ENCODE peak calls at places on chromosome 12, in five cellular contexts. O is stomach; T is IMR-90; R is CD4-positive, alpha-beta memory T cell; E is Peyer's patch. W is an unnamed sample. For H3K27me3, the result is how much of the 10 kb centered on the place peaks cover.

GRCh38 chr12:20493924-20494323 is 125.6 kb downstream of the PDE3A start:
- DNase-seq in R (no peak), E (no peak), T (peak), O (no peak), W (no peak)

GRCh38 chr12:71755146-71755892 is 656 bp downstream of the RAB21 start:
- DNase-seq in T (peak), E (peak), O (peak), R (peak), W (peak)

GRCh38 chr12:121989951-121990647 is 31.6 kb upstream of the BCL7A start:
- DNase-seq in O (no peak), T (no peak), R (no peak), E (no peak), W (no peak)

GRCh38 chr12:50932787-50933280 is 19.5 kb upstream of the HIGD1C start:
- DNase-seq in O (no peak), R (no peak), E (no peak), T (no peak), W (no peak)

GRCh38 chr12:82326905-82327503 is 31.2 kb downstream of the CCDC59 start:
- DNase-seq in R (no peak), O (no peak), T (peak), E (no peak), W (no peak)

GRCh38 chr12:127230843-127231260 is 1036.1 kb upstream of the TMEM132C start:
- DNase-seq in R (no peak), O (no peak), T (peak), E (no peak), W (no peak)

GRCh38 chr12:95942532-95943230 is at the start of gene CCDC38:
- DNase-seq in T (peak), R (peak), O (peak), E (peak), W (peak)

GRCh38 chr12:102680296-102680695 is 199.9 kb upstream of the IGF1 start:
- DNase-seq in O (no peak), T (no peak), E (no peak), R (no peak), W (no peak)

GRCh38 chr12:127172857-127173256 is 1094.1 kb upstream of the TMEM132C start:
- DNase-seq in O (no peak), E (no peak), R (no peak), T (peak), W (no peak)

GRCh38 chr12:100128509-100128908 is 14.2 kb downstream of the BLTP3B start:
- DNase-seq in R (no peak), E (no peak), T (peak), O (no peak), W (no peak)

GRCh38 chr12:20426191-20426590 is 57.9 kb downstream of the PDE3A start:
- DNase-seq in R (no peak), E (no peak), T (no peak), O (no peak), W (no peak)

GRCh38 chr12:116556964-116557706 is 2.0 kb upstream of the MAP1LC3B2 start:
- DNase-seq in R (no peak), T (peak), E (no peak), O (no peak), W (no peak)

GRCh38 chr12:42834062-42834461 is 244.5 kb upstream of the PRICKLE1 start:
- DNase-seq in T (no peak), R (no peak), O (no peak), E (no peak), W (no peak)

GRCh38 chr12:128178971-128179370 is 88.0 kb upstream of the TMEM132C start:
- DNase-seq in R (no peak), T (no peak), O (no peak), E (no peak), W (no peak)

GRCh38 chr12:29741342-29742241 is 42.1 kb downstream of the TMTC1 start:
- DNase-seq in E (no peak), O (no peak), R (no peak), T (peak), W (no peak)

GRCh38 chr12:102691773-102692555 is 211.6 kb upstream of the IGF1 start:
- DNase-seq in O (peak), E (no peak), R (no peak), T (no peak), W (no peak)

GRCh38 chr12:89829434-89829975 is 120.9 kb upstream of the ATP2B1 start:
- DNase-seq in O (no peak), T (no peak), E (no peak), R (no peak), W (no peak)

GRCh38 chr12:128745772-128746689 is 77.7 kb downstream of the SLC15A4 start:
- DNase-seq in O (no peak), R (no peak), T (no peak), E (no peak), W (no peak)

GRCh38 chr12:49762468-49762847 is 21.1 kb downstream of the TMBIM6 start:
- DNase-seq in R (no peak), T (no peak), E (no peak), O (no peak), W (no peak)

GRCh38 chr12:18320036-18320617 is 58.8 kb downstream of the PIK3C2G start:
- DNase-seq in R (no peak), E (no peak), T (peak), O (no peak), W (no peak)

GRCh38 chr12:83841620-83842019 is 1071.0 kb downstream of the SLC6A15 start:
- DNase-seq in R (no peak), O (no peak), T (no peak), E (no peak), W (no peak)

GRCh38 chr12:124737772-124738635 is 125.7 kb downstream of the SCARB1 start:
- DNase-seq in R (no peak), O (no peak), E (no peak), T (peak), W (no peak)

GRCh38 chr12:14442221-14442881 is 76.9 kb downstream of the ATF7IP start:
- DNase-seq in E (no peak), T (no peak), R (no peak), O (no peak), W (no peak)

GRCh38 chr12:31759621-31760459 is 31.0 kb upstream of the AMN1 start:
- DNase-seq in R (no peak), O (no peak), T (no peak), E (no peak), W (no peak)

GRCh38 chr12:60921541-60921940 is 1325.7 kb downstream of the SLC16A7 start:
- DNase-seq in T (no peak), R (no peak), O (no peak), E (no peak), W (no peak)

GRCh38 chr12:2820432-2820831 is 8.0 kb downstream of the ITFG2 start:
- DNase-seq in O (no peak), R (no peak), T (no peak), E (no peak), W (no peak)

GRCh38 chr12:71973687-71974086 is 35.0 kb downstream of the TPH2 start:
- DNase-seq in O (no peak), R (no peak), E (no peak), T (peak), W (no peak)

GRCh38 chr12:25089738-25090137 is 105.2 kb downstream of the DNAI7 start:
- DNase-seq in R (no peak), O (peak), E (no peak), T (no peak), W (no peak)

GRCh38 chr12:26823391-26823790 is 9.6 kb downstream of the ITPR2 start:
- DNase-seq in T (peak), R (no peak), O (no peak), E (no peak), W (no peak)

GRCh38 chr12:6953417-6954315 is 2.5 kb downstream of the PTPN6 start:
- DNase-seq in E (peak), R (peak), O (peak), T (no peak), W (no peak)

GRCh38 chr12:68043446-68043845 is 54.2 kb downstream of the IFNG-AS1 start:
- DNase-seq in E (no peak), T (no peak), O (no peak), R (no peak), W (no peak)

GRCh38 chr12:54030442-54030801 is 2.2 kb downstream of the HOXC6 start:
- DNase-seq in T (no peak), O (no peak), E (no peak), R (no peak), W (no peak)

GRCh38 chr12:54030889-54031860 is 1.7 kb upstream of the HOXC5 start:
- DNase-seq in E (no peak), O (no peak), R (no peak), T (peak), W (no peak)

GRCh38 chr12:54033106-54033979 is 493 bp downstream of the HOXC5 start:
- DNase-seq in R (no peak), E (peak), T (no peak), O (peak), W (no peak)

GRCh38 chr12:54032627-54033100 is at the start of gene HOXC5:
- DNase-seq in T (peak), R (peak), O (peak), E (peak), W (peak)

GRCh38 chr12:54032220-54032619 is 630 bp upstream of the HOXC5 start:
- DNase-seq in O (no peak), E (no peak), T (no peak), R (no peak), W (no peak)
- H3K27me3 ChIP-seq in O (under half), E (under half), T (half or more), R (half or more), W (under half)

DNA sequence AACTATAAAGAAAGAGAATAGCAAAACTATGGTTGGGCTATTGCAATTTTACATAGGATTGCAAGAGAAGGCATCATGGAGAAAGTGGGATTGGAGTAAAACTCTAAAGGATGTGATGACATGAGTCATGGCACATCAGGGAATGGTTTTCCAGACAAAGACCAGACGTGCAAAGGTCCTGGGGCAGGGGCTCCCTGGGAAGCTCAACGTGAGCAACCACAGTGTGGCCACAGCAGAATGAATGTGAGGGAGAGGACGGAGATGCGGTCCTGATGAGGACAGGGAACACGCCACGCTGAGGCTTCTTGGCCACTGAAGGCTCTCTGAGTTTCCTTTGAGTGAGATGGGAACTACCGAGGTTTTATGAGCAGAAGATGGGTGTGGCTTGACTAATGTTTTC is 38.2 kb downstream of the FZD10 start:
- DNase-seq in T (no peak), E (no peak), O (peak), R (no peak), W (no peak)
- H3K27me3 ChIP-seq in T (under half), E (under half), O (under half), R (under half), W (under half)

GRCh38 chr12:197347-197746 is 16.6 kb downstream of the SLC6A12 start:
- DNase-seq in O (no peak), R (no peak), T (no peak), E (no peak), W (no peak)
- H3K27me3 ChIP-seq in O (under half), R (under half), T (half or more), E (under half), W (under half)

GRCh38 chr12:57474862-57475261 is 4.8 kb downstream of the ARHGAP9 start:
- DNase-seq in T (no peak), O (no peak), E (no peak), R (no peak), W (peak)

GRCh38 chr12:57475271-57476161 is 4.2 kb downstream of the ARHGAP9 start:
- DNase-seq in E (peak), T (no peak), R (no peak), O (no peak), W (peak)

GRCh38 chr12:57473392-57473791 is 6.3 kb downstream of the ARHGAP9 start:
- DNase-seq in O (no peak), R (no peak), T (no peak), E (no peak), W (no peak)

GRCh38 chr12:57473886-57474285 is 5.8 kb downstream of the ARHGAP9 start:
- DNase-seq in E (no peak), R (no peak), O (no peak), T (no peak), W (no peak)

DNA sequence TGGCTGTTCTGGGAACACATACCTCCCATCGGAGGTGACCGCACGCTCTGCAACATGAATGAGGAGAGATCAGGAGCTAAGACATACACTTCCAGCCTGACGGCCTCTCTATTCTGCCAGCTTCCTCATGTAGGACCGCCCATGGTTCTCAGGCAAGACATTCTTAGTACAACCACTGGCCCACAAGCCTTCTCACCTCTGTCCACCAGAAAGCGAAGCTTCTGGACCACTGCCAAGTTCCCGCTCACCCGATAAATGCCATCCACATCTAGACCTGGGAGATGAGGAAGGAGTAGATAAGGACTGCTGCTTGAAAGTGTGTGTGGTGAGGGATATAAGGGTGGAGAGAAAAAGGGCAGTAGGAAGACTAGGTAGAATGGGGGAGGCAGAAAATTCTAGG is 5.2 kb downstream of the ARHGAP9 start:
- DNase-seq in O (no peak), T (no peak), R (no peak), E (no peak), W (no peak)
- H3K27me3 ChIP-seq in O (under half), T (half or more), R (under half), E (under half), W (under half)

DNA sequence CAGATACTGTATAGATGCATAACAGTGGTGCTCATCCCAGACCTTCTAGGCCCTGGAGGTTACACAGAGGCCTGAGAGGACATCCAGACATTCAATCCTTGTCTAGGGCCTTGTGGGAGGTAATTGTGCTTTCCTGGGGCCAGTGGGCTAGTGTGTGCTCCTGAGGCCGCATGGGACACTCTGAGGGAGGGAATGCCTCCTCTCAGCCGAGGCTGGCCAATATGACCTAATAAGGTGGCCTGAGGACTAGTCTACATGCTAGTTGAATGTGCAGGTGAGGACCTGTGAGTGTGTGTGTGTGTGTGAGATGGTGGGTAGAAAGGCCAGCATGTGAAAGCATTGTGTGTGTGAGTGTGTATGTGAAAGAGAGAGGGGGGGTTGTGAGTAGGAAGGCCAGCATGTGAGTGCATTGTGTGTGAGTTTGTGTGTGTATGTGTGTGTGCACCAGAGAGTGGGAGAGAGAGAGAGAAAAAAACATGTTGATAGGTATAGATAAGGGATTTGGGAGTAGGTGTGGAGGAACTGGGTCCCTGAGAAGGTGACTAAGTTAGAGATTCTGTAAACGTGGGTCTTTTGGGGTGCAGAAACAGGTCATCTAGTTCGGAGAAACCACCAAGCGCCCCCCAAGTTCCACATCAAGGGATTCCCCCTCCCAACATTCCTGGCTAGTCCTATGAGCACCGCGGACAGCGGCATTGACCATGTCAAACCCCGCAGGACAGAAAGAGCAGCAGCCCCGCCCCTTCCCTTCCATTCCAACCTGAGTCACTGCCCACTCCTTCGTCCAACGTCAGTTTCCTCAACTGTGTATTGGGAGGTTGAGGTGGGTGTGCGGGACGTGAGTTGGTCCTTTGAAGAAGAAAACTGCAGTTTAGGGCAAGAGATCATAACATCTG is 9.7 kb upstream of the KRT81 start:
- DNase-seq in R (no peak), O (no peak), E (peak), T (peak), W (no peak)
- H3K27me3 ChIP-seq in R (under half), O (under half), E (under half), T (under half), W (under half)

DNA sequence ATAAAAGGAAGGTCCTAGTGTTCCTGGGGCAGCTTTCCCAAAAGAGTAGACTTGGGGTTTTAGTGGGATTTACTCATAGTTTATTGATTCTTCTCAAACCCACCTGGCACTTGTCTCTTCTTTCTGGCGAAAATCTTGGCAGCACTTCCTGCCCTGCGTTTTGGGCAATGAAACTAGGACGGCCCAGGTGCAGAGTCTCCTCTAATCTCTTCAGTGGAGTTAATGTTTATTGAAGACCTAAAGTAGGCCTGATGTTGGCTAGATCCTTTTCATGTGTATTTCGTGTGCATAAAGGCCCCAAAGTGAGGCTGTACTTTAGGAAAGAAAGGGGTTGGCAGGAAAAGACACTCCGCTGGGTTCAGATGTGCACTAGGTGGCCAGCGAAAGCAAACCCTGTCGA is 5.1 kb downstream of the WNT5B start:
- DNase-seq in E (no peak), O (no peak), R (no peak), T (no peak), W (no peak)
- H3K27me3 ChIP-seq in E (under half), O (under half), R (under half), T (under half), W (under half)

GRCh38 chr12:53193953-53194716 is 12.9 kb downstream of the ITGB7 start:
- DNase-seq in E (no peak), T (no peak), R (no peak), O (no peak), W (no peak)
- H3K27me3 ChIP-seq in E (under half), T (under half), R (under half), O (under half), W (under half)

GRCh38 chr12:88816201-88816600 is 235.9 kb upstream of the KITLG start:
- DNase-seq in O (no peak), R (no peak), T (peak), E (no peak), W (no peak)

GRCh38 chr12:88814789-88815188 is 234.5 kb upstream of the KITLG start:
- DNase-seq in E (no peak), T (no peak), R (no peak), O (no peak), W (no peak)

GRCh38 chr12:88812610-88813009 is 232.3 kb upstream of the KITLG start:
- DNase-seq in T (no peak), O (no peak), E (no peak), R (no peak), W (no peak)

GRCh38 chr12:88805692-88806091 is 225.4 kb upstream of the KITLG start:
- DNase-seq in T (no peak), O (no peak), R (no peak), E (no peak), W (no peak)

DNA sequence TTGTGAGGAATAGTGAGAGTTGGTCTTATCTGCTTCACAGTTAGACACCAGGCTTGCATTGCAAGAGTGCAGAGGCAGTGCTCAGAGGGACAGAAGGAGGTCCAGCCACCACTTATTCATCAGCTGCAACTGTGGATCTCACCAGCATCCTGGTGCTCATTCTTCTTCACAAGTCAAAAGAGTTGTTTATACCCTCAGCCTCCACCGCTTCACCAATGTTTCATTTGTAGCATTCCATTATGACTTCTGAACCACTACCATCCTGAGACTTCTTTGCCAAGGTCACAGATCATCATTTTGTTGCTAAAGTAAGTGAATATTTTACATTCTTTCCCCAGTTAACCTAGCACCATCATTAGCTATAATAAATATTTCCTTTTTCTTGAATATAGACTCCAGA is 230.5 kb upstream of the KITLG start:
- DNase-seq in O (no peak), T (peak), E (no peak), R (no peak), W (no peak)
- H3K27me3 ChIP-seq in O (under half), T (under half), E (under half), R (under half), W (under half)

DNA sequence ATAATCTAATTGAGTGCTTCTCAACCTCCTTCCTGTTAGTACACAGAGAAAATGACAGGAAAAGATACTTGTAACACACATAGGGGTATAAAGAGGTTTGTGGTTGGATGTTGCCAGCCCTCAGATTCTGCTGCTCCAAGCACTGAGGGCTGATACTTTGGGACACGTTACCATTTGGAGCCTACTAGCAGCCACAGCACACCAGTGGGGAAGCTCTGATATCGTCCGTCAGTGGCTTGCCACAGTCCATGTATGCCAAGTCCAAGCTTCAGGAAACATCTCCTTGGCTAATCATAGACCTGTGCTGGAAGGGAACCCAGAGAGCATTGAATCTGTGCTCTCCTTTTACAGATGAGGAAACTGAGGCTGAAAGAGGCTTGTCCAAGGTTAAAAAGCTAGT is 22.3 kb downstream of the B4GALNT3 start:
- DNase-seq in T (no peak), E (no peak), O (peak), R (no peak), W (no peak)
- H3K27me3 ChIP-seq in T (half or more), E (under half), O (under half), R (under half), W (under half)

W was measured in pancreas.